ENCODE peak calls at places on chromosome 9, in seven cellular contexts. One of them, this sample, is unnamed.

GRCh38 chr9:71242081-71242480 is 120.7 kb upstream of the TRPM3 start:
- DNase-seq in fibroblast of lung: no peak
- DNase-seq in foreskin fibroblast: no peak
- DNase-seq in heart right ventricle: no peak
- DNase-seq in stomach: no peak
- DNase-seq in brain microvascular endothelial cell: no peak
- DNase-seq in left lung: no peak
- DNase-seq in this sample: no peak

GRCh38 chr9:76803083-76803482 is 38.8 kb downstream of the PCA3 start:
- DNase-seq in fibroblast of lung: no peak
- DNase-seq in foreskin fibroblast: no peak
- DNase-seq in heart right ventricle: no peak
- DNase-seq in stomach: no peak
- DNase-seq in brain microvascular endothelial cell: no peak
- DNase-seq in left lung: no peak
- DNase-seq in this sample: no peak

GRCh38 chr9:100167176-100167575 is 68.1 kb downstream of the INVS start:
- DNase-seq in fibroblast of lung: peak
- DNase-seq in foreskin fibroblast: peak
- DNase-seq in heart right ventricle: no peak
- DNase-seq in stomach: no peak
- DNase-seq in brain microvascular endothelial cell: peak
- DNase-seq in left lung: no peak
- DNase-seq in this sample: no peak

GRCh38 chr9:98795970-98796363 is 388 bp downstream of the ANKS6 start:
- DNase-seq in fibroblast of lung: no peak
- DNase-seq in foreskin fibroblast: peak
- DNase-seq in heart right ventricle: peak
- DNase-seq in stomach: peak
- DNase-seq in brain microvascular endothelial cell: no peak
- DNase-seq in left lung: no peak
- DNase-seq in this sample: no peak

GRCh38 chr9:69865986-69866385 is 45.4 kb downstream of the CFAP95 start:
- DNase-seq in fibroblast of lung: no peak
- DNase-seq in foreskin fibroblast: no peak
- DNase-seq in heart right ventricle: no peak
- DNase-seq in stomach: no peak
- DNase-seq in brain microvascular endothelial cell: no peak
- DNase-seq in left lung: no peak
- DNase-seq in this sample: no peak

GRCh38 chr9:3875371-3876132 is 349.8 kb upstream of the RFX3 start:
- DNase-seq in fibroblast of lung: peak
- DNase-seq in foreskin fibroblast: peak
- DNase-seq in heart right ventricle: no peak
- DNase-seq in stomach: no peak
- DNase-seq in brain microvascular endothelial cell: peak
- DNase-seq in left lung: no peak
- DNase-seq in this sample: peak

GRCh38 chr9:116002181-116002580 is 151.4 kb upstream of the PAPPA start:
- DNase-seq in fibroblast of lung: peak
- DNase-seq in foreskin fibroblast: no peak
- DNase-seq in heart right ventricle: no peak
- DNase-seq in stomach: no peak
- DNase-seq in brain microvascular endothelial cell: no peak
- DNase-seq in left lung: no peak
- DNase-seq in this sample: no peak

GRCh38 chr9:80797841-80798688 is 891.3 kb downstream of the TLE1 start:
- DNase-seq in fibroblast of lung: peak
- DNase-seq in foreskin fibroblast: peak
- DNase-seq in heart right ventricle: peak
- DNase-seq in stomach: no peak
- DNase-seq in brain microvascular endothelial cell: no peak
- DNase-seq in left lung: peak
- DNase-seq in this sample: peak

GRCh38 chr9:81767921-81768320 is 78.6 kb upstream of the TLE1 start:
- DNase-seq in fibroblast of lung: no peak
- DNase-seq in foreskin fibroblast: no peak
- DNase-seq in heart right ventricle: no peak
- DNase-seq in stomach: no peak
- DNase-seq in brain microvascular endothelial cell: no peak
- DNase-seq in left lung: no peak
- DNase-seq in this sample: no peak

GRCh38 chr9:137276757-137277328 is 683 bp upstream of the TOR4A start:
- DNase-seq in fibroblast of lung: peak
- DNase-seq in foreskin fibroblast: peak
- DNase-seq in heart right ventricle: peak
- DNase-seq in stomach: peak
- DNase-seq in brain microvascular endothelial cell: no peak
- DNase-seq in left lung: peak
- DNase-seq in this sample: no peak

GRCh38 chr9:73348485-73348884 is 196.8 kb downstream of the ANXA1 start:
- DNase-seq in fibroblast of lung: peak
- DNase-seq in foreskin fibroblast: no peak
- DNase-seq in heart right ventricle: no peak
- DNase-seq in stomach: no peak
- DNase-seq in brain microvascular endothelial cell: no peak
- DNase-seq in left lung: no peak
- DNase-seq in this sample: no peak

GRCh38 chr9:110148384-110148783 is 59.6 kb downstream of the C9orf152 start:
- DNase-seq in fibroblast of lung: no peak
- DNase-seq in foreskin fibroblast: no peak
- DNase-seq in heart right ventricle: no peak
- DNase-seq in stomach: no peak
- DNase-seq in brain microvascular endothelial cell: no peak
- DNase-seq in left lung: no peak
- DNase-seq in this sample: no peak

GRCh38 chr9:133943036-133943780 is 48.9 kb downstream of the VAV2 start:
- DNase-seq in fibroblast of lung: no peak
- DNase-seq in foreskin fibroblast: no peak
- DNase-seq in heart right ventricle: no peak
- DNase-seq in stomach: no peak
- DNase-seq in brain microvascular endothelial cell: no peak
- DNase-seq in left lung: no peak
- DNase-seq in this sample: no peak

GRCh38 chr9:35700031-35700430 is 10.3 kb upstream of the TPM2 start:
- DNase-seq in fibroblast of lung: no peak
- DNase-seq in foreskin fibroblast: no peak
- DNase-seq in heart right ventricle: no peak
- DNase-seq in stomach: no peak
- DNase-seq in brain microvascular endothelial cell: no peak
- DNase-seq in left lung: no peak
- DNase-seq in this sample: no peak

GRCh38 chr9:79164396-79164795 is 407.4 kb upstream of the TLE4 start:
- DNase-seq in fibroblast of lung: peak
- DNase-seq in foreskin fibroblast: no peak
- DNase-seq in heart right ventricle: no peak
- DNase-seq in stomach: peak
- DNase-seq in brain microvascular endothelial cell: no peak
- DNase-seq in left lung: no peak
- DNase-seq in this sample: no peak

GRCh38 chr9:137160716-137161557 is 8.9 kb downstream of the LRRC26 start:
- DNase-seq in fibroblast of lung: no peak
- DNase-seq in foreskin fibroblast: no peak
- DNase-seq in heart right ventricle: no peak
- DNase-seq in stomach: no peak
- DNase-seq in brain microvascular endothelial cell: no peak
- DNase-seq in left lung: no peak
- DNase-seq in this sample: no peak

DNA sequence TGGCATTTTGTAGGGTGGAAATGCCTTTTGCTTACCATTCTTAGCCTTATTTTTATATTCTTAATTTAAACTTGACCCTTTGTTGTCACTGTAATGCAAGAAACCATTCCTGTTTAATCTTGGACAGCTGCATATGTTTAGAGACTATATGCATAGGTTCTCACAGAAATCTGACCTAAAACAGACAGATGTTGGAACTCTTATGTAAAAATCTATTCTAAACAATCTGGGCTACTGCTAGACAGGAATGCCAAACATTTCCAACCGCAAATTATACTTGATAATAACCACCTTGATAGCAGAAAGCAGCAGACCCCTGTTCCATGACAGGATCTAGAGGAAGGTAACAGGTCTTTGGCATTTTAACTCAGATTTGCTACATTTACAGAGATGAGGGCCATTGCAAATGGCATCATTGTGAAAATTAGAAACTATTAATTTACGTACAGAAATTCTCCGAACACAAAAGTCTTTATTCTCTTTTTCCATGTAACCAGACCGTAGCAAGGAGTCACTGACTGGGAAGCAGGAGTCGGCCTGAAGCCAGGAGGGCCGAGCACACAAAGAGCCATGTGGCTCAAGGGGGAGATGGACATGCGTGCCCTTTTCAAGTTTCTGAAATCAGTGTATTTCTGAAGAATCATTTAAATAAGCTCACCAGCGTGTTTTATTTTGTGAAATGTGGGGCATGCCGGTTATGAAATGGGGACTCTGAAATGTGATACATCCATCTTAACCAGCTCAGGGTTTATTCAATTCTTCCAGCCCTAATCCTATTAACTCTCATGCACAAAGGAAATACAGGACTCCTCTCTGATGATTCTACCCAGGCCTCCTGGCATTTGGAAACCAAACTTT is 139.3 kb downstream of the AOPEP start:
- DNase-seq in fibroblast of lung: peak
- DNase-seq in foreskin fibroblast: peak
- DNase-seq in heart right ventricle: peak
- DNase-seq in stomach: peak
- DNase-seq in brain microvascular endothelial cell: no peak
- DNase-seq in left lung: no peak
- DNase-seq in this sample: no peak
- H3K4me3 ChIP-seq in fibroblast of lung: no peak
- H3K4me3 ChIP-seq in foreskin fibroblast: no peak
- H3K4me3 ChIP-seq in heart right ventricle: no peak
- H3K4me3 ChIP-seq in stomach: no peak
- H3K4me3 ChIP-seq in brain microvascular endothelial cell: no peak
- H3K4me3 ChIP-seq in left lung: no peak
- H3K4me3 ChIP-seq in this sample: no peak

GRCh38 chr9:130347931-130348330 is 82.4 kb downstream of the HMCN2 start:
- DNase-seq in fibroblast of lung: no peak
- DNase-seq in foreskin fibroblast: no peak
- DNase-seq in heart right ventricle: no peak
- DNase-seq in stomach: no peak
- DNase-seq in brain microvascular endothelial cell: no peak
- DNase-seq in left lung: no peak
- DNase-seq in this sample: no peak
- TF ChIP-seq CTCF in fibroblast of lung: no peak
- TF ChIP-seq CTCF in foreskin fibroblast: no peak
- TF ChIP-seq CTCF in heart right ventricle: no peak
- TF ChIP-seq CTCF in stomach: no peak
- TF ChIP-seq CTCF in brain microvascular endothelial cell: peak
- TF ChIP-seq CTCF in left lung: no peak
- TF ChIP-seq CTCF in this sample: no peak

DNA sequence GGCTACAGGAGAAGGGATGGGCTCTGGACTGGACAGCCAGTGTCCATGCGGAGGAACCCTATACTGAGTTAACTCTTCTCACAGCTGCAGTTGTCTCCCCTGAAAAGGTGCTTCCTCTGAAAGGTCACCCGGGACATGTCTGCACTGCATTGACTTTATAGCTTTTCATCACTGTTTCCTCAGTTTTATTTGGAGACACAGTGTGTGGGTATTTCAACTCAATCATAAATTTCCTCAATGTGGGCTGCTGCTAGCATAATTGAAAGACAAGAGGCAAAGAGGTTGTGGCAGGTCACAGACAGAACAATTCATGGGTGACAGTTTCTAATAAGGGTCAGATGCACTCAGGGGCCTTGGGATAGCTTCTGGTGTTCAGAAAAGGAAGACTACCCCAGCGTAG is 336.8 kb downstream of the KDM4C start:
- DNase-seq in fibroblast of lung: no peak
- DNase-seq in foreskin fibroblast: no peak
- DNase-seq in heart right ventricle: no peak
- DNase-seq in stomach: no peak
- DNase-seq in brain microvascular endothelial cell: no peak
- DNase-seq in left lung: no peak
- DNase-seq in this sample: no peak
- H3K4me3 ChIP-seq in fibroblast of lung: no peak
- H3K4me3 ChIP-seq in foreskin fibroblast: no peak
- H3K4me3 ChIP-seq in heart right ventricle: no peak
- H3K4me3 ChIP-seq in stomach: no peak
- H3K4me3 ChIP-seq in brain microvascular endothelial cell: no peak
- H3K4me3 ChIP-seq in left lung: no peak
- H3K4me3 ChIP-seq in this sample: no peak

DNA sequence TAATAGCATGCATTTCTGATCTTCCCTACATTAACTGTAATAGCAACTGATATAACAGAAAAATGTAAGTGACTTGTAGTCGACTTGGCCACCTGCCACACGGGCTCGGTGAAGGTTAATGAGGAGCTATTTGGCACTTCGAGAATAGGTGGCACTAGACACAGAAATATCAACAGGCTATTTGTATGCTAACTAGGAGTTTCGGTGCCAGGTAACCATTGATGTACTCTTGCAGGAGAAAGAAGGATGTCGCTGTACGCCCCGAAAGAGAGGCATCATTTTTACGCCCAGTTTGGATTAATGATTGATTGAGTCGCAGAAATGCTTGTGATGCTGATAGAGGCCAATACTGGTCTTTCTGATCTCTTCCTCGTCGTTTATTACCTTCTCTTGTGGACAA is 516 bp upstream of the DMRT2 start:
- DNase-seq in fibroblast of lung: no peak
- DNase-seq in foreskin fibroblast: no peak
- DNase-seq in heart right ventricle: no peak
- DNase-seq in stomach: no peak
- DNase-seq in brain microvascular endothelial cell: no peak
- DNase-seq in left lung: no peak
- DNase-seq in this sample: no peak
- TF ChIP-seq CTCF in fibroblast of lung: no peak
- TF ChIP-seq CTCF in foreskin fibroblast: no peak
- TF ChIP-seq CTCF in heart right ventricle: no peak
- TF ChIP-seq CTCF in stomach: no peak
- TF ChIP-seq CTCF in brain microvascular endothelial cell: no peak
- TF ChIP-seq CTCF in left lung: no peak
- TF ChIP-seq CTCF in this sample: no peak

GRCh38 chr9:108163321-108164005 is 673.9 kb upstream of the KLF4 start:
- DNase-seq in fibroblast of lung: peak
- DNase-seq in foreskin fibroblast: peak
- DNase-seq in heart right ventricle: no peak
- DNase-seq in stomach: no peak
- DNase-seq in brain microvascular endothelial cell: no peak
- DNase-seq in left lung: no peak
- DNase-seq in this sample: no peak
- H3K4me3 ChIP-seq in fibroblast of lung: no peak
- H3K4me3 ChIP-seq in foreskin fibroblast: no peak
- H3K4me3 ChIP-seq in heart right ventricle: no peak
- H3K4me3 ChIP-seq in stomach: no peak
- H3K4me3 ChIP-seq in brain microvascular endothelial cell: no peak
- H3K4me3 ChIP-seq in left lung: no peak
- H3K4me3 ChIP-seq in this sample: no peak

DNA sequence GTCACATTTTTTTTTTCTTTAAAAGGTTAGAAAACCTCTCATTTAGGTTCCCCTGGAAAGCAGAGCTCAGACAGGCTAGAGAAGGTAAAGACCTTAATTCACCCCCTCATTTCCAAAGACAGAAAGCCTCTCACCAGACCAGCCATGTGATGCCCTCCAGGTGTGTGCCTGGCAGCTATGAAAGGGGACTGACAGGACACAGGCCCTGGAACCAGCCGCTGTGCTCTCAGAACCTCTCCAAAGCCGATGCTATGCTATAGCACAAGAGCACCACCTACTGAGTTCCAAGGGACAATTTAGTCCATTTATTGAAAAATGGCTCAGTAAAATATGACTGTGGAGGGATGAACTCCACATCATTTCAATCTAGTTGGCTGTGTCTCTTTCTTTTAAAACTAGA is 48.8 kb downstream of the FANCC start:
- DNase-seq in fibroblast of lung: peak
- DNase-seq in foreskin fibroblast: peak
- DNase-seq in heart right ventricle: no peak
- DNase-seq in stomach: no peak
- DNase-seq in brain microvascular endothelial cell: peak
- DNase-seq in left lung: no peak
- DNase-seq in this sample: no peak
- TF ChIP-seq CTCF in fibroblast of lung: peak
- TF ChIP-seq CTCF in foreskin fibroblast: peak
- TF ChIP-seq CTCF in heart right ventricle: no peak
- TF ChIP-seq CTCF in stomach: no peak
- TF ChIP-seq CTCF in brain microvascular endothelial cell: peak
- TF ChIP-seq CTCF in left lung: no peak
- TF ChIP-seq CTCF in this sample: peak